ENCODE peak calls at places on chromosomes 3 and 15, in seven cellular contexts. One of them, this sample, is unnamed.

GRCh38 chr15:38197553-38197952 is 55.1 kb upstream of the SPRED1 start:
- DNase-seq in breast epithelium: no peak
- DNase-seq in tibial nerve: no peak
- DNase-seq in astrocyte: no peak
- DNase-seq in cardiac muscle cell: peak
- DNase-seq in cardiac fibroblast: no peak
- DNase-seq in GM13976: no peak
- DNase-seq in this sample: no peak

GRCh38 chr3:12507871-12508281 is 23.6 kb downstream of the TSEN2 start:
- DNase-seq in breast epithelium: no peak
- DNase-seq in tibial nerve: no peak
- DNase-seq in astrocyte: peak
- DNase-seq in cardiac muscle cell: peak
- DNase-seq in cardiac fibroblast: peak
- DNase-seq in GM13976: no peak
- DNase-seq in this sample: no peak

GRCh38 chr3:196793224-196793623 is 53.6 kb downstream of the PAK2 start:
- DNase-seq in breast epithelium: no peak
- DNase-seq in tibial nerve: no peak
- DNase-seq in astrocyte: peak
- DNase-seq in cardiac muscle cell: peak
- DNase-seq in cardiac fibroblast: peak
- DNase-seq in GM13976: no peak
- DNase-seq in this sample: no peak

GRCh38 chr3:155664922-155665695 is 79.8 kb downstream of the PLCH1 start:
- DNase-seq in breast epithelium: no peak
- DNase-seq in tibial nerve: peak
- DNase-seq in astrocyte: peak
- DNase-seq in cardiac muscle cell: peak
- DNase-seq in cardiac fibroblast: peak
- DNase-seq in GM13976: no peak
- DNase-seq in this sample: no peak

GRCh38 chr3:170999737-171000242 is 26.7 kb downstream of the SLC2A2 start:
- DNase-seq in breast epithelium: no peak
- DNase-seq in tibial nerve: no peak
- DNase-seq in astrocyte: peak
- DNase-seq in cardiac muscle cell: peak
- DNase-seq in cardiac fibroblast: peak
- DNase-seq in GM13976: no peak
- DNase-seq in this sample: no peak

GRCh38 chr15:94673801-94674200 is 442.4 kb downstream of the MCTP2 start:
- DNase-seq in breast epithelium: no peak
- DNase-seq in tibial nerve: no peak
- DNase-seq in astrocyte: peak
- DNase-seq in cardiac muscle cell: no peak
- DNase-seq in cardiac fibroblast: no peak
- DNase-seq in GM13976: no peak
- DNase-seq in this sample: no peak

GRCh38 chr15:87312221-87312620 is 944.3 kb downstream of the NTRK3 start:
- DNase-seq in breast epithelium: no peak
- DNase-seq in tibial nerve: no peak
- DNase-seq in astrocyte: no peak
- DNase-seq in cardiac muscle cell: no peak
- DNase-seq in cardiac fibroblast: no peak
- DNase-seq in GM13976: no peak
- DNase-seq in this sample: no peak

GRCh38 chr3:145812396-145812795 is 348.6 kb downstream of the PLOD2 start:
- DNase-seq in breast epithelium: no peak
- DNase-seq in tibial nerve: no peak
- DNase-seq in astrocyte: no peak
- DNase-seq in cardiac muscle cell: no peak
- DNase-seq in cardiac fibroblast: no peak
- DNase-seq in GM13976: no peak
- DNase-seq in this sample: no peak

GRCh38 chr3:89038864-89039263 is 68.6 kb upstream of the EPHA3 start:
- DNase-seq in breast epithelium: no peak
- DNase-seq in tibial nerve: no peak
- DNase-seq in astrocyte: no peak
- DNase-seq in cardiac muscle cell: no peak
- DNase-seq in cardiac fibroblast: no peak
- DNase-seq in GM13976: no peak
- DNase-seq in this sample: no peak

GRCh38 chr3:132593950-132594328 is 3.1 kb upstream of the ACKR4 start:
- DNase-seq in breast epithelium: no peak
- DNase-seq in tibial nerve: no peak
- DNase-seq in astrocyte: peak
- DNase-seq in cardiac muscle cell: peak
- DNase-seq in cardiac fibroblast: peak
- DNase-seq in GM13976: no peak
- DNase-seq in this sample: no peak

GRCh38 chr15:63763476-63764123 is 70.1 kb downstream of the HERC1 start:
- DNase-seq in breast epithelium: no peak
- DNase-seq in tibial nerve: no peak
- DNase-seq in astrocyte: peak
- DNase-seq in cardiac muscle cell: no peak
- DNase-seq in cardiac fibroblast: no peak
- DNase-seq in GM13976: peak
- DNase-seq in this sample: peak

GRCh38 chr3:128266453-128266852 is 113.2 kb downstream of the EEFSEC start:
- DNase-seq in breast epithelium: no peak
- DNase-seq in tibial nerve: no peak
- DNase-seq in astrocyte: no peak
- DNase-seq in cardiac muscle cell: peak
- DNase-seq in cardiac fibroblast: peak
- DNase-seq in GM13976: no peak
- DNase-seq in this sample: no peak

GRCh38 chr3:192408007-192408655 is 319.2 kb downstream of the FGF12 start:
- DNase-seq in breast epithelium: no peak
- DNase-seq in tibial nerve: no peak
- DNase-seq in astrocyte: peak
- DNase-seq in cardiac muscle cell: peak
- DNase-seq in cardiac fibroblast: peak
- DNase-seq in GM13976: peak
- DNase-seq in this sample: peak

DNA sequence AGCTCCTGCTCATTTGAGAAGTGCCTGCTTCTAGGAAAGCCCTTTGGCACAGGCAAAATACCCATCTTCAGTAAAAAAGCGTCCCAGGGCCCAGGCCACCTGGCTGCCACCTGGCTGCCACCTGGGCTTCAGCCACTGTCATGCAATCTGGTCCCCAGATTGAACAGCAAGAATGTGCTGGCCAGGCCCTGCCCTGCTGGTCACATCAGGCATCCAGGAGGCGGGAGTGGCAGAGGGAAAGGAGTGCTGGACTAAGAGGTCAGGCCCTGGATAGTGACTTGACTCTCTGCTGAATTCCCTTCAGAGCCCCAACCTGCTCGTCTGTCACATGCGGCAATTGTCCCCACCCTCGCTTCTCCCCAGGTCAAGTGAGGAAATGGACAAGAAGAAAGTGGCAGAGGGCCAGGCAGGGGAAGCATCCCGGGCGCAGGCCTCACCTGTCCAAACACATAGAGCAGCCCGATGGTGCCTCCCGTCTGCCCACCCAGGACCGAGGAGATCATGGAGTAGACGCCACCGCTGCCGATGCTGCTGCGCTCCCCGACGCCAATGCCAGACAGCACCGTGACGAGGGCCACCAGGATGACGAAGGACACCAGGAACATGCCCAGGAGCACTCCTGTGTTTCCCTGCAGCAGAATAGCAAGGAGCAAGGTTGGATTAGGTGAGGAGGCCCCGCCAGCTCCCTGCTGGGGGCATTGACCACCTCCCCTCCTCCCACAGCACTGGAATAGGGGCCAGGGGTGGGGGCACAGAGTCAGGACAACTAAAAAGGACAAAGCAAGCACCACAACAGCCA is 25.5 kb downstream of the SLC12A8 start:
- DNase-seq in breast epithelium: no peak
- DNase-seq in tibial nerve: no peak
- DNase-seq in astrocyte: no peak
- DNase-seq in cardiac muscle cell: no peak
- DNase-seq in cardiac fibroblast: no peak
- DNase-seq in GM13976: no peak
- DNase-seq in this sample: no peak
- TF ChIP-seq CTCF in breast epithelium: no peak
- TF ChIP-seq CTCF in tibial nerve: no peak
- TF ChIP-seq CTCF in astrocyte: no peak
- TF ChIP-seq CTCF in cardiac muscle cell: no peak
- TF ChIP-seq CTCF in cardiac fibroblast: no peak
- TF ChIP-seq CTCF in GM13976: no peak
- TF ChIP-seq CTCF in this sample: no peak

GRCh38 chr15:81163961-81164800 is 30.1 kb downstream of the CFAP161 start:
- DNase-seq in breast epithelium: no peak
- DNase-seq in tibial nerve: no peak
- DNase-seq in astrocyte: peak
- DNase-seq in cardiac muscle cell: peak
- DNase-seq in cardiac fibroblast: peak
- DNase-seq in GM13976: peak
- DNase-seq in this sample: no peak
- TF ChIP-seq CTCF in breast epithelium: no peak
- TF ChIP-seq CTCF in tibial nerve: no peak
- TF ChIP-seq CTCF in astrocyte: no peak
- TF ChIP-seq CTCF in cardiac muscle cell: no peak
- TF ChIP-seq CTCF in cardiac fibroblast: peak
- TF ChIP-seq CTCF in GM13976: no peak
- TF ChIP-seq CTCF in this sample: no peak

GRCh38 chr3:134640378-134640777 is 10.4 kb downstream of the KY start:
- DNase-seq in breast epithelium: no peak
- DNase-seq in tibial nerve: no peak
- DNase-seq in astrocyte: no peak
- DNase-seq in cardiac muscle cell: no peak
- DNase-seq in cardiac fibroblast: no peak
- DNase-seq in GM13976: no peak
- DNase-seq in this sample: no peak

GRCh38 chr3:134641671-134642300 is 9.0 kb downstream of the KY start:
- DNase-seq in breast epithelium: no peak
- DNase-seq in tibial nerve: no peak
- DNase-seq in astrocyte: no peak
- DNase-seq in cardiac muscle cell: no peak
- DNase-seq in cardiac fibroblast: no peak
- DNase-seq in GM13976: no peak
- DNase-seq in this sample: no peak

GRCh38 chr3:134643150-134643675 is 7.6 kb downstream of the KY start:
- DNase-seq in breast epithelium: no peak
- DNase-seq in tibial nerve: no peak
- DNase-seq in astrocyte: no peak
- DNase-seq in cardiac muscle cell: no peak
- DNase-seq in cardiac fibroblast: no peak
- DNase-seq in GM13976: no peak
- DNase-seq in this sample: no peak

GRCh38 chr3:134642445-134643149 is 8.2 kb downstream of the KY start:
- DNase-seq in breast epithelium: no peak
- DNase-seq in tibial nerve: no peak
- DNase-seq in astrocyte: no peak
- DNase-seq in cardiac muscle cell: no peak
- DNase-seq in cardiac fibroblast: no peak
- DNase-seq in GM13976: no peak
- DNase-seq in this sample: no peak

GRCh38 chr3:134640872-134641470 is 9.9 kb downstream of the KY start:
- DNase-seq in breast epithelium: no peak
- DNase-seq in tibial nerve: no peak
- DNase-seq in astrocyte: no peak
- DNase-seq in cardiac muscle cell: peak
- DNase-seq in cardiac fibroblast: peak
- DNase-seq in GM13976: no peak
- DNase-seq in this sample: no peak
- TF ChIP-seq CTCF in breast epithelium: no peak
- TF ChIP-seq CTCF in tibial nerve: peak
- TF ChIP-seq CTCF in astrocyte: peak
- TF ChIP-seq CTCF in cardiac muscle cell: peak
- TF ChIP-seq CTCF in cardiac fibroblast: peak
- TF ChIP-seq CTCF in GM13976: peak
- TF ChIP-seq CTCF in this sample: peak

DNA sequence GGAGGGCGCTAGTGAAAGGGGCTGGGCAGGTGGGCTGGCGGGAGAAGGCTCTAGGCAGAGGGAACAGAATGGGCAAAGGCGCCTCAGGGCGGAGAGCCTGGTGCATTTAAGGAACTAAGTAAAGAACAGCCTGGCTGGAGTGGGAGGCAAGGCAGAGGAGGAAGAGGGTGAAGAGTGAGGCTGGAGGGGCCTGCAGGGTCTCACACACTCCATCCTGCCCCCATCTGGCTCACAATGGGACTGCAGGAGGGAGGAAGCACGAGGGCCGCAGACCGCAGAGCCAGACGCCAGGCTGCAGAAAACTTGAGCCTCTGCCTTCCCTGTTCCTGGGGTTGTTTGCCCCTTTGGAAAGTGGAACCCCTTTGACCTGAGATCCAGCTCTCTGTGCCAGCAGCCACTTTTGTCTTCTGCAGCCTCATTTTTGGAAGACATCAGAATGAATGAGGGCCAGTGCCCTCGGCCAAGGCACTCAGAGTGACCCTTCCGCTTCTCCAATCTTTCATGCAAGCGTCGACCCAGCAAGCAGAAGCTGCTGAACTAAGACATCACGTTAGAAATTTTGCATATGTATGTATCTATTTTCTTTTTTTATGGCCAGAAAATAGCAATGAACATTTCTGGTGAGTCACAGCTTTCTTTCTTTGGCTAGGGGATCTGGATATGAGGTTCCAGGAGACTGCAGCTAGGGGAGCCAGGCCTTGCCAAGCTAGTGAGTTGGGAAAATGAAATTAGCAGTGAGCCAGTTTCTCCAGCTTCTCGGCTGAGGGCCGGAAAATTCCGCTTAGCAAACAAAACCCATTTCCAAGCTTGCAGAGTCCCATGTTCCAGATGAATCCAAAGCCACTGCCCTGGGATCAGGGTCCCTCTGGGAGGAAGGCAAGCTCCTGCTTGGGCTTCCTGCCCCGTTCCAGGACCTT is 137.8 kb downstream of the SRGAP3 start:
- DNase-seq in breast epithelium: no peak
- DNase-seq in tibial nerve: no peak
- DNase-seq in astrocyte: peak
- DNase-seq in cardiac muscle cell: peak
- DNase-seq in cardiac fibroblast: peak
- DNase-seq in GM13976: no peak
- DNase-seq in this sample: no peak
- TF ChIP-seq CTCF in breast epithelium: no peak
- TF ChIP-seq CTCF in tibial nerve: no peak
- TF ChIP-seq CTCF in astrocyte: no peak
- TF ChIP-seq CTCF in cardiac muscle cell: peak
- TF ChIP-seq CTCF in cardiac fibroblast: no peak
- TF ChIP-seq CTCF in GM13976: no peak
- TF ChIP-seq CTCF in this sample: peak